ENCODE peak calls at places on chromosomes 3 and 15, in four cellular contexts. S is HepG2, W is K562, O is GM12878. E is an unnamed sample.

GRCh38 chr15:68687136-68687735 is 108.4 kb downstream of the CORO2B start:
- DNase-seq in S (no peak), W (no peak), O (no peak), E (no peak)

GRCh38 chr3:12194669-12195161 is 36.0 kb upstream of the TIMP4 start:
- DNase-seq in S (peak), W (peak), O (no peak), E (peak)

GRCh38 chr15:39448409-39448808 is 132.5 kb upstream of the THBS1 start:
- DNase-seq in S (peak), W (no peak), O (no peak), E (no peak)

GRCh38 chr3:128849776-128850542 is 29.5 kb upstream of the ACAD9 start:
- DNase-seq in S (no peak), W (no peak), O (no peak), E (no peak)

GRCh38 chr3:46901591-46902187 is 24.2 kb downstream of the PTH1R start:
- DNase-seq in S (no peak), W (no peak), O (no peak), E (no peak)

GRCh38 chr3:195905970-195906864 is 2.1 kb downstream of the TNK2 start:
- DNase-seq in S (no peak), W (no peak), O (no peak), E (no peak)

GRCh38 chr3:79297242-79297641 is 470.6 kb downstream of the ROBO1 start:
- DNase-seq in S (peak), W (no peak), O (no peak), E (peak)

GRCh38 chr3:114879059-114880031 is 267.7 kb downstream of the ZBTB20 start:
- DNase-seq in S (no peak), W (no peak), O (peak), E (no peak)

GRCh38 chr15:75204340-75205063 is 2.8 kb downstream of the C15orf39 start:
- DNase-seq in S (peak), W (peak), O (peak), E (peak)

GRCh38 chr15:31752363-31752762 is 278.0 kb upstream of the CHRNA7 start:
- DNase-seq in S (no peak), W (no peak), O (no peak), E (no peak)

GRCh38 chr15:76073554-76073953 is 13.8 kb downstream of the TMEM266 start:
- DNase-seq in S (no peak), W (no peak), O (no peak), E (no peak)

GRCh38 chr3:171365489-171365888 is 94.7 kb downstream of the TNIK start:
- DNase-seq in S (no peak), W (no peak), O (no peak), E (no peak)

GRCh38 chr3:180617049-180617448 is 15.1 kb downstream of the TTC14 start:
- DNase-seq in S (no peak), W (no peak), O (no peak), E (no peak)

GRCh38 chr3:28856796-28857195 is 424.1 kb upstream of the RBMS3 start:
- DNase-seq in S (no peak), W (no peak), O (no peak), E (no peak)

GRCh38 chr3:73484656-73485248 is 140.0 kb downstream of the PDZRN3 start:
- DNase-seq in S (no peak), W (no peak), O (peak), E (no peak)

GRCh38 chr15:90557651-90558084 is 27.9 kb downstream of the CRTC3 start:
- DNase-seq in S (no peak), W (no peak), O (no peak), E (no peak)

GRCh38 chr3:184143327-184143726 is 8.2 kb downstream of the EIF2B5 start:
- DNase-seq in S (no peak), W (no peak), O (no peak), E (no peak)

GRCh38 chr15:86743283-86743903 is 663.7 kb downstream of the AGBL1 start:
- DNase-seq in S (peak), W (peak), O (no peak), E (peak)

GRCh38 chr15:38945551-38946298 is 381.1 kb upstream of the RASGRP1 start:
- DNase-seq in S (no peak), W (no peak), O (no peak), E (no peak)

GRCh38 chr3:99747915-99748314 is 69.7 kb upstream of the CMSS1 start:
- DNase-seq in S (no peak), W (no peak), O (no peak), E (no peak)

GRCh38 chr3:126358038-126358815 is 1.0 kb upstream of the KLF15 start:
- DNase-seq in S (no peak), W (no peak), O (no peak), E (peak)

GRCh38 chr3:46065294-46065705 is 38.0 kb upstream of the XCR1 start:
- DNase-seq in S (no peak), W (no peak), O (peak), E (no peak)

GRCh38 chr15:45307230-45307924 is 55.3 kb downstream of the SLC28A2 start:
- DNase-seq in S (peak), W (no peak), O (peak), E (peak)

GRCh38 chr3:66785191-66785909 is 212.8 kb upstream of the KBTBD8 start:
- DNase-seq in S (no peak), W (no peak), O (no peak), E (no peak)

GRCh38 chr3:188259191-188259590 is 105.2 kb downstream of the LPP start:
- DNase-seq in S (no peak), W (no peak), O (no peak), E (no peak)

GRCh38 chr3:49276475-49277356 is at the start of gene C3orf62:
- DNase-seq in S (no peak), W (peak), O (peak), E (no peak)

GRCh38 chr15:66570327-66570726 is 4.5 kb upstream of the LCTL start:
- DNase-seq in S (no peak), W (no peak), O (no peak), E (no peak)

GRCh38 chr3:175266478-175266877 is 407.3 kb downstream of the NAALADL2 start:
- DNase-seq in S (no peak), W (no peak), O (no peak), E (no peak)

GRCh38 chr3:157532529-157533297 is 29.5 kb upstream of the VEPH1 start:
- DNase-seq in S (peak), W (peak), O (peak), E (peak)
- TF ChIP-seq FOXM1 in S (no peak), W (no peak), O (peak), E (no peak)

GRCh38 chr3:16412192-16412808 is 101.2 kb downstream of the RFTN1 start:
- DNase-seq in S (no peak), W (no peak), O (no peak), E (no peak)
- TF ChIP-seq SP1 in S (no peak), W (no peak), O (no peak), E (no peak)

GRCh38 chr15:85168642-85169173 is 187.1 kb downstream of the PDE8A start:
- DNase-seq in S (peak), W (peak), O (no peak), E (peak)
- TF ChIP-seq FOXM1 in S (no peak), W (no peak), O (no peak), E (no peak)

GRCh38 chr15:44243829-44244228 is 44.7 kb upstream of the GOLM2 start:
- DNase-seq in S (no peak), W (no peak), O (no peak), E (no peak)

GRCh38 chr15:44246521-44247268 is 41.8 kb upstream of the GOLM2 start:
- DNase-seq in S (no peak), W (no peak), O (no peak), E (no peak)

GRCh38 chr15:44243146-44243545 is 45.4 kb upstream of the GOLM2 start:
- DNase-seq in S (no peak), W (no peak), O (no peak), E (no peak)
- TF ChIP-seq SP1 in S (no peak), W (no peak), O (no peak), E (no peak)